ENCODE peak calls at places on chromosomes 1 and 21, in seven cellular contexts. One of them, this sample, is unnamed.

GRCh38 chr1:150551784-150552691 is 2.8 kb downstream of the ADAMTSL4 start:
- DNase-seq in cardiac muscle cell: peak; percentile 98
- DNase-seq in PC-3: peak; percentile 82
- DNase-seq in pancreas: no peak
- DNase-seq in CD4-positive, alpha-beta T cell: no peak
- DNase-seq in left ventricle myocardium inferior: peak; percentile 86
- DNase-seq in endodermal cell: peak; percentile 65
- DNase-seq in this sample: peak; percentile 46

GRCh38 chr1:18230840-18231239 is 123.2 kb downstream of the IGSF21 start:
- DNase-seq in cardiac muscle cell: no peak
- DNase-seq in PC-3: no peak
- DNase-seq in pancreas: no peak
- DNase-seq in CD4-positive, alpha-beta T cell: no peak
- DNase-seq in left ventricle myocardium inferior: no peak
- DNase-seq in endodermal cell: no peak
- DNase-seq in this sample: no peak

GRCh38 chr21:44917446-44918106 is 3.1 kb downstream of the ITGB2 start:
- DNase-seq in cardiac muscle cell: no peak
- DNase-seq in PC-3: no peak
- DNase-seq in pancreas: no peak
- DNase-seq in CD4-positive, alpha-beta T cell: no peak
- DNase-seq in left ventricle myocardium inferior: peak; percentile 12
- DNase-seq in endodermal cell: peak; percentile 34
- DNase-seq in this sample: no peak

GRCh38 chr21:40793057-40793456 is 53.9 kb downstream of the DSCAM start:
- DNase-seq in cardiac muscle cell: no peak
- DNase-seq in PC-3: no peak
- DNase-seq in pancreas: no peak
- DNase-seq in CD4-positive, alpha-beta T cell: no peak
- DNase-seq in left ventricle myocardium inferior: no peak
- DNase-seq in endodermal cell: no peak
- DNase-seq in this sample: no peak

GRCh38 chr1:109620890-109621289 is 1.3 kb downstream of the AMPD2 start:
- DNase-seq in cardiac muscle cell: peak; percentile 96
- DNase-seq in PC-3: peak; percentile 92
- DNase-seq in pancreas: peak; percentile 95
- DNase-seq in CD4-positive, alpha-beta T cell: peak; percentile 96
- DNase-seq in left ventricle myocardium inferior: peak; percentile 93
- DNase-seq in endodermal cell: peak; percentile 94
- DNase-seq in this sample: peak; percentile 93

GRCh38 chr1:36008546-36009197 is 75.2 kb upstream of the TEKT2 start:
- DNase-seq in cardiac muscle cell: peak; percentile 67
- DNase-seq in PC-3: peak; percentile 89
- DNase-seq in pancreas: no peak
- DNase-seq in CD4-positive, alpha-beta T cell: no peak
- DNase-seq in left ventricle myocardium inferior: no peak
- DNase-seq in endodermal cell: no peak
- DNase-seq in this sample: no peak

GRCh38 chr1:22043175-22043769 is 9.2 kb upstream of the CDC42 start:
- DNase-seq in cardiac muscle cell: no peak
- DNase-seq in PC-3: peak; percentile 60
- DNase-seq in pancreas: no peak
- DNase-seq in CD4-positive, alpha-beta T cell: no peak
- DNase-seq in left ventricle myocardium inferior: no peak
- DNase-seq in endodermal cell: no peak
- DNase-seq in this sample: no peak

GRCh38 chr1:179888071-179888470 is 6.0 kb downstream of the TOR1AIP1 start:
- DNase-seq in cardiac muscle cell: no peak
- DNase-seq in PC-3: no peak
- DNase-seq in pancreas: no peak
- DNase-seq in CD4-positive, alpha-beta T cell: no peak
- DNase-seq in left ventricle myocardium inferior: no peak
- DNase-seq in endodermal cell: no peak
- DNase-seq in this sample: no peak

GRCh38 chr1:61447339-61448016 is 277.5 kb downstream of the TM2D1 start:
- DNase-seq in cardiac muscle cell: no peak
- DNase-seq in PC-3: no peak
- DNase-seq in pancreas: no peak
- DNase-seq in CD4-positive, alpha-beta T cell: no peak
- DNase-seq in left ventricle myocardium inferior: no peak
- DNase-seq in endodermal cell: no peak
- DNase-seq in this sample: no peak

GRCh38 chr1:61450454-61451213 is 274.3 kb downstream of the TM2D1 start:
- DNase-seq in cardiac muscle cell: peak; percentile 66
- DNase-seq in PC-3: peak; percentile 55
- DNase-seq in pancreas: no peak
- DNase-seq in CD4-positive, alpha-beta T cell: no peak
- DNase-seq in left ventricle myocardium inferior: peak; percentile 58
- DNase-seq in endodermal cell: no peak
- DNase-seq in this sample: no peak

GRCh38 chr1:61448934-61449368 is 276.0 kb downstream of the TM2D1 start:
- DNase-seq in cardiac muscle cell: peak; percentile 99
- DNase-seq in PC-3: no peak
- DNase-seq in pancreas: no peak
- DNase-seq in CD4-positive, alpha-beta T cell: no peak
- DNase-seq in left ventricle myocardium inferior: peak; percentile 78
- DNase-seq in endodermal cell: no peak
- DNase-seq in this sample: no peak

GRCh38 chr1:61448017-61448383 is 276.9 kb downstream of the TM2D1 start:
- DNase-seq in cardiac muscle cell: peak; percentile 41
- DNase-seq in PC-3: no peak
- DNase-seq in pancreas: no peak
- DNase-seq in CD4-positive, alpha-beta T cell: no peak
- DNase-seq in left ventricle myocardium inferior: no peak
- DNase-seq in endodermal cell: no peak
- DNase-seq in this sample: no peak

DNA sequence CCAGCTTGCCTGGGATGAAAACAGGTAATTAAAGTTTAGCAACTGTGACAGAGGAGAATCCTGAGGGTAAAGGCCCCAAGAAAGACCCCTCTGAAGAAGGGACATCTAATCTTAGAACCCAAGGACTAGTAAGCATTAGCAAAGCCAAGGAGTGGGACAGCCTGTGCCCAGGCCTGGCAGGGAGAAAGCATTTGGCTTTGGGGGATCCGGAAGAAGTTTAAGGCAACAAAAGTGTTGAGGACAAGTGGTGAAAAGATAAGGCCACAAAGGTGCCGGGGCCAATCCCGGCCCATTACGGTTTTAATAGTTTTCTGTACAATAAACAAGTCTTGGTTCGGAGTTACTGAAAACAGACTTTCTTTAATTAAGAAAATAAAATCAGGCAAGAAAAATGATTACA is 275.5 kb downstream of the TM2D1 start:
- DNase-seq in cardiac muscle cell: no peak
- DNase-seq in PC-3: no peak
- DNase-seq in pancreas: no peak
- DNase-seq in CD4-positive, alpha-beta T cell: no peak
- DNase-seq in left ventricle myocardium inferior: no peak
- DNase-seq in endodermal cell: no peak
- DNase-seq in this sample: no peak
- H3K9me3 ChIP-seq in cardiac muscle cell: no peaks in the 10 kb centered on the region
- H3K9me3 ChIP-seq in PC-3: no peaks in the 10 kb centered on the region
- H3K9me3 ChIP-seq in pancreas: no peaks in the 10 kb centered on the region
- H3K9me3 ChIP-seq in CD4-positive, alpha-beta T cell: no peaks in the 10 kb centered on the region
- H3K9me3 ChIP-seq in left ventricle myocardium inferior: no peaks in the 10 kb centered on the region
- H3K9me3 ChIP-seq in endodermal cell: no peaks in the 10 kb centered on the region
- H3K9me3 ChIP-seq in this sample: no peaks in the 10 kb centered on the region

DNA sequence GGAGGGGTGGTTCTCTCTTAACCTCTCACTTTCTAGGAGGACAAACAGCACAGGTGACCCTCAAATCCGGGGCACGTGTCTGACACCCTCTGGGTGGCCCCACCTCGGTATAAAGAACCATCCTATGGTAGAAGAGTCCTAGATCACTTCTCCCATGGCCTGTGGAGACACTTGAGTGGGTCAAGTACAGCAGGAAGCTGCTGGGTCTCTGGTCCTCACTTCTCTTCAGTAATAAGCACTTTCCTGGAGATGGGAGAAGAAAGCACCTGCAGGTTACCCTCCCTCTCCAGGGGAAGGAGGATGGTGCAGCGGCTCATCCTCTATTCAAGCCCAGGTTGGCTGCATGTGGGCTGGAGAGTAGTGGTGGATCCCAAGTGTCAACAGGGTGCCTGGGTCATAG is 17.0 kb downstream of the S100A7 start:
- DNase-seq in cardiac muscle cell: no peak
- DNase-seq in PC-3: no peak
- DNase-seq in pancreas: no peak
- DNase-seq in CD4-positive, alpha-beta T cell: no peak
- DNase-seq in left ventricle myocardium inferior: no peak
- DNase-seq in endodermal cell: no peak
- DNase-seq in this sample: no peak
- H3K9me3 ChIP-seq in cardiac muscle cell: no peaks in the 10 kb centered on the region
- H3K9me3 ChIP-seq in PC-3: no peaks in the 10 kb centered on the region
- H3K9me3 ChIP-seq in pancreas: no peaks in the 10 kb centered on the region
- H3K9me3 ChIP-seq in CD4-positive, alpha-beta T cell: no peaks in the 10 kb centered on the region
- H3K9me3 ChIP-seq in left ventricle myocardium inferior: no peaks in the 10 kb centered on the region
- H3K9me3 ChIP-seq in endodermal cell: no peaks in the 10 kb centered on the region
- H3K9me3 ChIP-seq in this sample: no peaks in the 10 kb centered on the region

DNA sequence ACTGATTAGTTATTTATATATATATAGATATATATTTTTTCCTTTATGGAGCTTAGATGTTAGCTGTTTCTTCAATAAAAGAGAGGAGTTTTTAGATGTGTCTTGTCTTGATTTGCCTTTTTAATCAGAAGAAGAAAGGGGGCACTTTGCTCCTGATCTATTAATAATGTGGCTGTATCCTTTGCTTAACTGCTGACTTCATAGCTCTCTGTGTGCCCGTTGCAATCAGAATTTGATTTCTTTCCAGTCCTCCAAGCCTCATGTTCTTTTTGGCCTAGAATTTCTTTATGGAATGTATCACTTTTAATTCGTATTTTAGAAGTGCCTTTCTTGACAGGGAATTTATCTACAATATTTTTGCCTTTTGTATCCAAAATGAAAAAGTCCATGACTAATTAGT is 85.3 kb downstream of the C1orf21 start:
- DNase-seq in cardiac muscle cell: no peak
- DNase-seq in PC-3: no peak
- DNase-seq in pancreas: no peak
- DNase-seq in CD4-positive, alpha-beta T cell: no peak
- DNase-seq in left ventricle myocardium inferior: no peak
- DNase-seq in endodermal cell: no peak
- DNase-seq in this sample: no peak
- H3K9me3 ChIP-seq in cardiac muscle cell: no peaks in the 10 kb centered on the region
- H3K9me3 ChIP-seq in PC-3: no peaks in the 10 kb centered on the region
- H3K9me3 ChIP-seq in pancreas: no peaks in the 10 kb centered on the region
- H3K9me3 ChIP-seq in CD4-positive, alpha-beta T cell: no peaks in the 10 kb centered on the region
- H3K9me3 ChIP-seq in left ventricle myocardium inferior: peaks cover 26% of the 10 kb centered on the region
- H3K9me3 ChIP-seq in endodermal cell: peaks cover 8% of the 10 kb centered on the region
- H3K9me3 ChIP-seq in this sample: no peaks in the 10 kb centered on the region

DNA sequence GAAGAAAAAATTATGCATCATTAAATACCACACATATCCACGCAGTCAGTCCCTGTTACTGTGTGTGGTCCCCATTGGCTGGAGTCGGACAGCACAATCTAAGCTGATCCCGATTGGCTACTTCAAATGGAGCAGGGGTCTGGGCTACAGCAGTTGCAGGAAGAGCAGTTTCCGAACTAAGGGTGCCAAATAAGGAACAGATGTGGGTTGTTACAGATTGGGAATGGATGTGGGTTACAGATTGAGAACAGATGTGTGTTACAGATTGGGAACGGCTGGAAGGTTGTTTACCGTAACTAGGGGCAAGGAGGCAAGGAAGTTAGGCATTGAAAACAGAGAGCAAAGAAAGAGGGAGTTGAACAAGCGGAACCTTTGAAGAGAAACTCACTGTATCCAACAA is 19.9 kb downstream of the OR2L13 start:
- DNase-seq in cardiac muscle cell: no peak
- DNase-seq in PC-3: no peak
- DNase-seq in pancreas: no peak
- DNase-seq in CD4-positive, alpha-beta T cell: no peak
- DNase-seq in left ventricle myocardium inferior: no peak
- DNase-seq in endodermal cell: no peak
- DNase-seq in this sample: no peak
- H3K9me3 ChIP-seq in cardiac muscle cell: no peaks in the 10 kb centered on the region
- H3K9me3 ChIP-seq in PC-3: peaks cover 41% of the 10 kb centered on the region
- H3K9me3 ChIP-seq in pancreas: no peaks in the 10 kb centered on the region
- H3K9me3 ChIP-seq in CD4-positive, alpha-beta T cell: peaks cover 26% of the 10 kb centered on the region
- H3K9me3 ChIP-seq in left ventricle myocardium inferior: peaks cover 47% of the 10 kb centered on the region
- H3K9me3 ChIP-seq in endodermal cell: peaks cover 58% of the 10 kb centered on the region
- H3K9me3 ChIP-seq in this sample: peaks cover 52% of the 10 kb centered on the region

DNA sequence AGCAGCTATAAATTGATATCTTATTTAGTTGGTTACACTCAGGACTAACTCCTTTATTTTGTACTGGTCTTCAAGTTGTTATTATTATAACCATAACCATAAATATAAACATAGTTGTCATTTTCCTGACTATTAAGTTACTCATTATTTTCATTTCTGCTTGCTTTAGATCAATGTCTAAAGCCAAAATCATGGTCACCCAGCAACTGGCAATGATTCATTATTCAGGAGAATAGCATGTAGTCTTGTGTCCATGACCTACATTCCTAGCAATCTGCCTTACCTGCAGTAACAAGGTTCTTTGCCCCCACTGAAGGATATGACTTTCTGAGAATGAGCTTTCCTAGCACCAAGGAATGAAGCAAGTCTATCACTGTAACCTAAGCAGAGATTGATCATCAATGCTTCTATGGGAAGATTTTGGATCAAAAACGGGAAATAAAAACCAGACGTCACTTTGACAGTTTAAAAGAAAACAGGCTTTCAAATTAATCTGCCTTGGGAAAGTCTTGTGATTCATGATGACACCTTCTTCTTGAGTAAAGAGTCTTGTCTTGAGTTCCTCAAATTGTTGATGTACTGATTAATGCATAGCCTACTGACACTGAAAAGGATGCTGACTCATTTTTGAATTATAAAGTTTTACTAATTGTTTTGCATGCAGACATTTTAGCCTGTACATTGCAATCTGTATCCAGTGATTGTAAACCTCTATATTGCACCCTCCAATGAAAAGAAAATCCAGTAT is 203.3 kb upstream of the IVNS1ABP start:
- DNase-seq in cardiac muscle cell: no peak
- DNase-seq in PC-3: no peak
- DNase-seq in pancreas: no peak
- DNase-seq in CD4-positive, alpha-beta T cell: no peak
- DNase-seq in left ventricle myocardium inferior: no peak
- DNase-seq in endodermal cell: no peak
- DNase-seq in this sample: no peak
- H3K9me3 ChIP-seq in cardiac muscle cell: no peaks in the 10 kb centered on the region
- H3K9me3 ChIP-seq in PC-3: peaks cover 8% of the 10 kb centered on the region
- H3K9me3 ChIP-seq in pancreas: no peaks in the 10 kb centered on the region
- H3K9me3 ChIP-seq in CD4-positive, alpha-beta T cell: peaks cover 7% of the 10 kb centered on the region
- H3K9me3 ChIP-seq in left ventricle myocardium inferior: peaks cover 23% of the 10 kb centered on the region
- H3K9me3 ChIP-seq in endodermal cell: peaks cover 78% of the 10 kb centered on the region
- H3K9me3 ChIP-seq in this sample: no peaks in the 10 kb centered on the region

DNA sequence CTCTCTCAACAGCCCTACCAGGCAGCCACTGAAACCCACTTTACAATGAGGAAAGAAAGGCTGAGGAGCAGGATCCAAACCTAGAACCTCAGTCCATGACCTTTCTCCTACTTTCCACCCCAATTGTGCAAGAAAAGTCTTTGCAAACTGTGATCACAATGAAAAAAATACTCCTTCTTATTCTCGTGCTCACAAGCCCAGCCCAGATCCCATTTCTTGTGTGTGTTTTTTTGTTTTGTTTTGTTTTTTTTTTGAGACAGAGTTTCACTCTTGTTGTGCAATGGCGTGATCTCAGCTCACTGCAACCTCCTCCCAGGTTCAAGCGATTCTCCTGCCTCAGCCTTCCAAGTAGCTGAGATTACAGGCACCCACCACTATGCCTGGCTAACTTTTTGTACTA is 97.7 kb downstream of the CRYAA start:
- DNase-seq in cardiac muscle cell: peak; percentile 69
- DNase-seq in PC-3: no peak
- DNase-seq in pancreas: no peak
- DNase-seq in CD4-positive, alpha-beta T cell: no peak
- DNase-seq in left ventricle myocardium inferior: no peak
- DNase-seq in endodermal cell: no peak
- DNase-seq in this sample: no peak
- H3K9me3 ChIP-seq in cardiac muscle cell: no peaks in the 10 kb centered on the region
- H3K9me3 ChIP-seq in PC-3: no peaks in the 10 kb centered on the region
- H3K9me3 ChIP-seq in pancreas: no peaks in the 10 kb centered on the region
- H3K9me3 ChIP-seq in CD4-positive, alpha-beta T cell: no peaks in the 10 kb centered on the region
- H3K9me3 ChIP-seq in left ventricle myocardium inferior: no peaks in the 10 kb centered on the region
- H3K9me3 ChIP-seq in endodermal cell: peaks cover 3% of the 10 kb centered on the region
- H3K9me3 ChIP-seq in this sample: no peaks in the 10 kb centered on the region